ENCODE peak calls at places on chromosomes 6 and 20, in five cellular contexts. O is transverse colon, T is A549, Q is stomach, R is NB4. A is an unnamed sample.
A peak's percentile ranks its signal among the peaks of the same experiment; 100 is the strongest.

GRCh38 chr6:139271056-139271455 is 20.7 kb downstream of the TXLNB start:
- DNase-seq in R (no peak), Q (no peak), T (no peak), O (peak; percentile 32), A (no peak)

GRCh38 chr6:75128881-75129570 is 76.8 kb downstream of the COL12A1 start:
- DNase-seq in T (no peak), O (no peak), Q (no peak), R (no peak), A (no peak)

GRCh38 chr6:66638518-66638917 is 931.5 kb upstream of the EYS start:
- DNase-seq in O (no peak), R (no peak), T (no peak), Q (no peak), A (no peak)

GRCh38 chr20:22583773-22584629 is at the start of gene FOXA2:
- DNase-seq in T (peak; percentile 75), Q (peak; percentile 85), O (peak; percentile 79), R (no peak), A (peak; percentile 80)

GRCh38 chr20:2626853-2627541 is 25.4 kb upstream of the NOP56 start:
- DNase-seq in Q (no peak), T (no peak), R (no peak), O (peak; percentile 74), A (peak; percentile 30)

GRCh38 chr6:3808189-3808588 is 41.0 kb upstream of the FAM50B start:
- DNase-seq in T (no peak), R (no peak), Q (no peak), O (no peak), A (no peak)

GRCh38 chr20:16271450-16271849 is 301.8 kb downstream of the KIF16B start:
- DNase-seq in Q (no peak), T (no peak), R (no peak), O (no peak), A (no peak)

GRCh38 chr20:34364013-34364382 is 925 bp downstream of the ITCH start:
- DNase-seq in R (peak; percentile 35), O (no peak), Q (no peak), T (no peak), A (peak; percentile 29)

GRCh38 chr20:20549699-20550098 is 162.7 kb downstream of the RALGAPA2 start:
- DNase-seq in O (no peak), R (peak; percentile 33), T (no peak), Q (no peak), A (no peak)

GRCh38 chr20:40564997-40565680 is 123.9 kb downstream of the MAFB start:
- DNase-seq in T (peak; percentile 47), R (peak; percentile 12), Q (no peak), O (no peak), A (no peak)

GRCh38 chr20:3409417-3409816 is 1.9 kb upstream of the DNAAF9 start:
- DNase-seq in Q (no peak), R (no peak), O (no peak), T (no peak), A (no peak)

GRCh38 chr6:158629376-158630221 is 14.9 kb downstream of the DYNLT1 start:
- DNase-seq in Q (peak; percentile 39), T (no peak), O (no peak), R (no peak), A (peak; percentile 27)

GRCh38 chr6:65006788-65007187 is 700.2 kb downstream of the EYS start:
- DNase-seq in R (no peak), Q (no peak), O (no peak), T (no peak), A (no peak)

GRCh38 chr6:135974416-135974815 is 122.9 kb downstream of the PDE7B start:
- DNase-seq in T (no peak), O (no peak), R (no peak), Q (no peak), A (no peak)

GRCh38 chr6:11143394-11144371 is 32.2 kb upstream of the ERVFRD-1 start:
- DNase-seq in O (peak; percentile 54), Q (peak; percentile 61), R (peak; percentile 96), T (peak; percentile 84), A (peak; percentile 8)

GRCh38 chr6:118719351-118720124 is 68.1 kb upstream of the CEP85L start:
- DNase-seq in Q (no peak), T (no peak), O (no peak), R (no peak), A (no peak)

GRCh38 chr6:75203721-75204120 is 2.1 kb downstream of the COL12A1 start:
- DNase-seq in R (no peak), Q (no peak), T (no peak), O (no peak), A (no peak)

GRCh38 chr6:40340957-40341356 is 246.2 kb downstream of the LRFN2 start:
- DNase-seq in R (no peak), O (no peak), Q (no peak), T (no peak), A (no peak)

GRCh38 chr6:19719691-19720127 is 117.5 kb upstream of the ID4 start:
- DNase-seq in Q (no peak), T (no peak), R (no peak), O (no peak), A (peak; percentile 50)

GRCh38 chr6:15901141-15902115 is 227.5 kb upstream of the MYLIP start:
- DNase-seq in O (peak; percentile 22), T (no peak), Q (no peak), R (peak; percentile 99), A (no peak)

GRCh38 chr6:36758516-36759176 is 61.0 kb downstream of the RAB44 start:
- DNase-seq in T (no peak), O (peak; percentile 76), R (no peak), Q (peak; percentile 41), A (no peak)

GRCh38 chr20:9837634-9838033 is 1.2 kb downstream of the PAK5 start:
- DNase-seq in O (no peak), Q (no peak), T (no peak), R (no peak), A (no peak)

GRCh38 chr6:23280445-23280844 is 711.1 kb downstream of the HDGFL1 start:
- DNase-seq in T (no peak), O (no peak), Q (no peak), R (peak; percentile 31), A (no peak)

GRCh38 chr6:151807513-151808330 is at the start of gene ESR1:
- DNase-seq in Q (peak; percentile 28), O (peak; percentile 13), T (no peak), R (no peak), A (peak; percentile 47)

GRCh38 chr6:21666200-21666671 is 72.7 kb downstream of the SOX4 start:
- DNase-seq in O (peak; percentile 8), R (peak; percentile 16), Q (no peak), T (no peak), A (no peak)

GRCh38 chr6:67345946-67346345 is 1289.1 kb upstream of the ADGRB3 start:
- DNase-seq in R (peak; percentile 18), T (no peak), Q (no peak), O (no peak), A (no peak)

GRCh38 chr6:33000053-33000452 is 9.3 kb downstream of the HLA-DOA start:
- DNase-seq in R (peak; percentile 36), T (no peak), O (no peak), Q (peak; percentile 36), A (no peak)
- TF ChIP-seq CTCF in R (no peak), T (peak; percentile 12), O (no peak), Q (peak; percentile 55), A (no peak)

GRCh38 chr20:57672164-57672563 is 37.7 kb downstream of the PMEPA1 start:
- DNase-seq in R (no peak), T (no peak), Q (no peak), O (no peak), A (peak; percentile 32)

GRCh38 chr20:57671072-57671391 is 38.8 kb downstream of the PMEPA1 start:
- DNase-seq in T (no peak), Q (no peak), O (no peak), R (no peak), A (no peak)

GRCh38 chr20:57670288-57671071 is 39.3 kb downstream of the PMEPA1 start:
- DNase-seq in R (no peak), T (no peak), Q (no peak), O (no peak), A (no peak)

GRCh38 chr20:57672953-57673575 is 36.8 kb downstream of the PMEPA1 start:
- DNase-seq in O (no peak), Q (no peak), T (no peak), R (no peak), A (no peak)

DNA sequence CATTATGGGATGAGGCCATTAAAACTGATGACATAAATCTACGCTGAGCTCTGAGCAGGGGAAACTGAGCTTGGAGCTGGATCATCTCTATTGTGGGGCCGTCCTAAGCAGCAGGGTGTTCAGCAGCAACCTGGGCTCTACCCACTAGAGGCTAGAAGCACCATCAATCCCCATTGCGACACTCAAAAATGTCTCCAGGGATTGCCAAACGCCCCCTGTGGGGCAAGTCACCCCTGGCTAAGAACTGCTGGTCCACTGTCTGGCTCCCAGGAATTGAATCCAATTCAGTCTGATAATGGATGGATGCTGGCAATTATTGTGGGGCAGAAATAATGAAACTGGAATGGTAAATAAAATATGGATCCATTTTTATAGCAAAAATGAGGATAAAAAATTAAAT is 38.2 kb downstream of the PMEPA1 start:
- DNase-seq in Q (no peak), T (peak; percentile 77), R (peak; percentile 35), O (no peak), A (no peak)
- TF ChIP-seq POLR2A in Q (no peak), T (no peak), R (no peak), O (no peak), A (no peak)

DNA sequence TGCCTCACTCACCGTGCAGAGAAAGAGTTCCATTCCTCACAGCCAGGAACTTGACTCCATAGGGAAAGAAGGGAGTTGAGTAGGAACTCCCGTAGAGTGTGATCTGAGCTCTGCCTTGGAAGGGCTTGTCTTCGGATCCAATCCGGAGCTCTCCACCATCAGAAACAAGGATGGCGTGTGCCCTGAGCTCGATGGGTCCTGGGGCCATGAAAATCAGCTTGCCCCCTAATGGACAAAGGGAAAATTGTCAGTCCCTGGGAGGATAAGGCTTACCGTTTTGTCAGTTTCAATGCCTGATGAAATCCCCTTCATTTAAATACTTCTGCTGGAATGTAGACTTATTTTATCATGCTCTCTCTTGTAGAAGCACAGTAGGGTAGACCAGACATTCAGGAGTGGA is 153.3 kb downstream of the PKHD1 start:
- DNase-seq in Q (no peak), R (peak; percentile 27), T (peak; percentile 13), O (no peak), A (no peak)
- TF ChIP-seq CTCF in Q (no peak), R (peak; percentile 66), T (no peak), O (no peak), A (no peak)

DNA sequence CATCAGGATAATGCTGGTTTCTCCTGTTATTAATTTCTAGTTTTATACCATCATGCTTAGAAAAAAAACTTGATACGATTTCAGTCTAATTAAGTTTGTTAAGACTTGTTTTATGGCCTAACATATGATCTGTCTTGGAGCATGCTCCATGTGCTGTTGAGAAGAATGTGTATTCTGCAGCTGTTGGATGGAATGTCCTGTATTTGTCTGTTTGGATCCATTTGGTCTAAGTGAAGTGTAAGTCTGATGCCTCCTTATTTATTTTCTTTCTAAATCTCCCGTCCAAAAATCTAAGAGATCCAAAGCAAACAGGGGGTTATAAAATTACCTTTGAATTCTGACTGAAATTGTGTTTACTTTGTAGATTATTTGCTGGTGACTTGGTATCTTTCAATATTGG is 30.0 kb upstream of the PRND start:
- DNase-seq in T (no peak), Q (no peak), R (no peak), O (no peak), A (no peak)
- TF ChIP-seq POLR2A in T (no peak), Q (no peak), R (no peak), O (no peak), A (no peak)

GRCh38 chr6:190596-191395 is 101.5 kb upstream of the DUSP22 start:
- DNase-seq in O (no peak), R (peak; percentile 62), Q (no peak), T (no peak), A (no peak)
- TF ChIP-seq CTCF in O (no peak), R (peak; percentile 45), Q (no peak), T (no peak), A (no peak)

A was measured in thyroid gland.